ENCODE peak calls at places on chromosomes 6 and 20, in six cellular contexts. D is EL; Y is activated effector memory CD4-positive, alpha-beta T cell treated with anti-CD3 and anti-CD28 coated beads, Interleukin-2, amount 50 U/mL, for 16 hours; N is nephron progenitor cell; E is adrenal gland; T is effector CD8-positive, alpha-beta T cell. M is an unnamed sample.

GRCh38 chr20:44218441-44218840 is 7.9 kb upstream of the OSER1 start:
- DNase-seq in N (no peak), T (peak; percentile 28), D (no peak), E (no peak), Y (peak; percentile 80), M (no peak)

GRCh38 chr6:155212616-155213380 is 51.0 kb upstream of the CLDN20 start:
- DNase-seq in N (no peak), Y (no peak), E (no peak), D (no peak), T (no peak), M (no peak)

GRCh38 chr6:7691021-7691420 is 34.9 kb upstream of the BMP6 start:
- DNase-seq in E (no peak), Y (no peak), D (no peak), T (no peak), N (no peak), M (no peak)

GRCh38 chr6:149477544-149477943 is 7.3 kb downstream of the ZC3H12D start:
- DNase-seq in D (no peak), E (no peak), T (no peak), Y (peak; percentile 61), N (no peak), M (no peak)

GRCh38 chr6:115832186-115832585 is 228.5 kb downstream of the FRK start:
- DNase-seq in T (no peak), D (no peak), Y (no peak), E (no peak), N (no peak), M (no peak)

GRCh38 chr6:27809067-27809938 is 102.9 kb downstream of the OR2B2 start:
- DNase-seq in Y (no peak), D (peak; percentile 9), E (no peak), T (no peak), N (no peak), M (no peak)

GRCh38 chr6:142481466-142481865 is 179.7 kb downstream of the ADGRG6 start:
- DNase-seq in N (no peak), D (no peak), E (no peak), Y (no peak), T (no peak), M (no peak)

GRCh38 chr6:138657026-138657425 is 116.5 kb upstream of the CCDC28A start:
- DNase-seq in E (no peak), D (no peak), T (no peak), N (no peak), Y (no peak), M (no peak)

GRCh38 chr6:134539865-134540323 is 222.0 kb upstream of the SGK1 start:
- DNase-seq in N (no peak), Y (no peak), T (no peak), E (peak; percentile 43), D (no peak), M (no peak)

GRCh38 chr6:70547313-70547712 is 19.4 kb upstream of the SDHAF4 start:
- DNase-seq in Y (no peak), N (no peak), D (peak; percentile 8), E (no peak), T (no peak), M (no peak)

GRCh38 chr6:110357696-110358535 is at the start of gene METTL24:
- DNase-seq in D (peak; percentile 11), T (no peak), N (peak; percentile 75), Y (no peak), E (no peak), M (peak; percentile 26)

GRCh38 chr20:24773751-24774201 is 175.3 kb upstream of the CST7 start:
- DNase-seq in T (no peak), E (no peak), N (no peak), Y (peak; percentile 53), D (peak; percentile 80), M (no peak)

GRCh38 chr20:61756446-61756845 is 309.2 kb downstream of the TAF4 start:
- DNase-seq in D (no peak), Y (no peak), T (no peak), N (no peak), E (no peak), M (no peak)

GRCh38 chr6:23097569-23097968 is 528.2 kb downstream of the HDGFL1 start:
- DNase-seq in E (no peak), D (no peak), N (no peak), Y (no peak), T (no peak), M (no peak)

GRCh38 chr20:47777220-47777619 is 8.1 kb downstream of the SULF2 start:
- DNase-seq in D (no peak), N (no peak), E (no peak), Y (no peak), T (no peak), M (no peak)

GRCh38 chr6:168914070-168914469 is 339.6 kb downstream of the THBS2 start:
- DNase-seq in D (no peak), N (no peak), T (no peak), E (no peak), Y (no peak), M (no peak)

GRCh38 chr20:37364927-37365272 is 19.0 kb downstream of the SRC start:
- DNase-seq in T (no peak), E (no peak), Y (peak; percentile 54), D (no peak), N (no peak), M (no peak)

GRCh38 chr6:30940361-30941001 is at the start of gene MUCL3:
- DNase-seq in E (no peak), Y (no peak), N (no peak), T (no peak), D (no peak), M (no peak)

GRCh38 chr6:14713008-14713452 is 532.8 kb upstream of the JARID2 start:
- DNase-seq in D (peak; percentile 95), T (no peak), E (peak; percentile 36), Y (no peak), N (no peak), M (no peak)

GRCh38 chr6:146664871-146665270 is 66.1 kb downstream of the ADGB start:
- DNase-seq in E (no peak), Y (no peak), T (no peak), D (peak; percentile 2), N (no peak), M (no peak)

GRCh38 chr6:93319304-93319703 is 100.1 kb downstream of the EPHA7 start:
- DNase-seq in D (no peak), Y (no peak), E (no peak), N (no peak), T (no peak), M (no peak)

GRCh38 chr20:10090588-10091166 is 55.9 kb downstream of the ANKEF1 start:
- DNase-seq in E (peak; percentile 72), N (peak; percentile 28), T (no peak), D (peak; percentile 56), Y (peak; percentile 63), M (peak; percentile 11)

M was measured in memory B cell.